ENCODE peak calls at places on chromosomes 11 and 22, in five cellular contexts. B is endothelial cell, U is choroid plexus epithelial cell, I is cardiac muscle cell, S is testis. G is an unnamed sample.

GRCh38 chr11:34773826-34774225 is 142.4 kb downstream of the APIP start:
- DNase-seq in S (no peak), I (no peak), B (no peak), U (peak), G (no peak)

GRCh38 chr22:29309332-29310064 is 3.0 kb downstream of the GAS2L1 start:
- DNase-seq in S (peak), I (peak), U (no peak), B (no peak), G (no peak)

GRCh38 chr22:26718905-26719304 is 61.5 kb downstream of the MIAT start:
- DNase-seq in I (no peak), U (peak), S (no peak), B (no peak), G (no peak)

GRCh38 chr11:78564037-78564888 is 10.4 kb downstream of the NARS2 start:
- DNase-seq in B (peak), S (peak), I (peak), U (peak), G (peak)

GRCh38 chr11:62777389-62777788 is 6.2 kb downstream of the TAF6L start:
- DNase-seq in I (no peak), S (no peak), B (no peak), U (no peak), G (peak)

GRCh38 chr22:44672632-44673031 is 29.4 kb upstream of the PRR5 start:
- DNase-seq in B (no peak), I (no peak), U (no peak), S (no peak), G (no peak)

GRCh38 chr11:34192481-34193401 is 87.3 kb downstream of the NAT10 start:
- DNase-seq in I (no peak), U (peak), S (peak), B (no peak), G (peak)

GRCh38 chr11:123407124-123407995 is 22.7 kb upstream of the GRAMD1B start:
- DNase-seq in B (peak), U (peak), S (peak), I (peak), G (peak)

GRCh38 chr11:80727315-80727714 is 1286.5 kb upstream of the TENM4 start:
- DNase-seq in B (peak), I (peak), S (peak), U (peak), G (no peak)
- TF ChIP-seq CTCF in B (peak), I (peak), S (no peak), U (peak), G (no peak)

DNA sequence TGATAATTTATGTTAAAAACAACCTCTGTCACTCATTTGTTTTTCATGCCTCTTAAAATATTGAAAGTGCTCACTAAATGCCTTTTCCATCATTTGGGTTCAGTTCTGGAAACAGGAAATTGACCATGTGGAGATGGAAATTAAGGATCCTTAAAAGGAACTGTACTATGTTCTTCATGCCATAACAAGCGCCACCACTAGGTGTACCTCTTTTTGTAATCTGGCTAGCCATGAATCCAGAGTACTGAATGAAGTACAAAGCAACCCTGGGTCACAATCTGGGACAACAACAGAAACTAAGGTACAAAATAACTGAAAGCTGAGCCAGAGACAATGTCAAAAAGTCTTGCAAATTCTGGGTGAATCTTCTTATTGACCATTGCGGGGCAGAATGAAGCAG is 559.1 kb downstream of the FAM181B start:
- DNase-seq in I (no peak), S (no peak), U (peak), B (no peak), G (no peak)
- TF ChIP-seq CTCF in I (no peak), S (peak), U (peak), B (peak), G (peak)

GRCh38 chr22:50498322-50498861 is 9.1 kb downstream of the LMF2 start:
- DNase-seq in B (peak), S (peak), I (peak), U (peak), G (peak)
- TF ChIP-seq CTCF in B (peak), S (peak), I (peak), U (peak), G (peak)

GRCh38 chr22:47287516-47287915 is 525.1 kb downstream of the TBC1D22A start:
- DNase-seq in U (no peak), B (no peak), S (no peak), I (no peak), G (no peak)
- TF ChIP-seq CTCF in U (no peak), B (no peak), S (no peak), I (no peak), G (no peak)

GRCh38 chr22:48083502-48083901 is 1321.1 kb downstream of the TBC1D22A start:
- DNase-seq in U (no peak), I (no peak), B (no peak), S (no peak), G (no peak)

GRCh38 chr22:48084041-48084748 is 1321.7 kb downstream of the TBC1D22A start:
- DNase-seq in U (no peak), I (no peak), B (no peak), S (no peak), G (peak)

GRCh38 chr22:48084749-48085090 is 1322.3 kb downstream of the TBC1D22A start:
- DNase-seq in B (no peak), I (no peak), S (no peak), U (no peak), G (no peak)

GRCh38 chr22:48088226-48088625 is 1325.8 kb downstream of the TBC1D22A start:
- DNase-seq in U (no peak), S (no peak), I (no peak), B (no peak), G (no peak)

GRCh38 chr22:48086246-48086645 is 1323.8 kb downstream of the TBC1D22A start:
- DNase-seq in B (no peak), S (no peak), U (no peak), I (no peak), G (no peak)
- TF ChIP-seq CTCF in B (no peak), S (no peak), U (no peak), I (no peak), G (no peak)

GRCh38 chr11:45181595-45182550 is 35.4 kb downstream of the PRDM11 start:
- DNase-seq in B (peak), S (no peak), U (no peak), I (no peak), G (no peak)

GRCh38 chr11:45179686-45180085 is 33.2 kb downstream of the PRDM11 start:
- DNase-seq in I (no peak), U (no peak), B (no peak), S (no peak), G (no peak)

GRCh38 chr11:45180888-45181594 is 34.6 kb downstream of the PRDM11 start:
- DNase-seq in B (peak), I (no peak), S (peak), U (peak), G (peak)

GRCh38 chr11:45178890-45179663 is 32.6 kb downstream of the PRDM11 start:
- DNase-seq in U (peak), S (no peak), B (no peak), I (no peak), G (no peak)

DNA sequence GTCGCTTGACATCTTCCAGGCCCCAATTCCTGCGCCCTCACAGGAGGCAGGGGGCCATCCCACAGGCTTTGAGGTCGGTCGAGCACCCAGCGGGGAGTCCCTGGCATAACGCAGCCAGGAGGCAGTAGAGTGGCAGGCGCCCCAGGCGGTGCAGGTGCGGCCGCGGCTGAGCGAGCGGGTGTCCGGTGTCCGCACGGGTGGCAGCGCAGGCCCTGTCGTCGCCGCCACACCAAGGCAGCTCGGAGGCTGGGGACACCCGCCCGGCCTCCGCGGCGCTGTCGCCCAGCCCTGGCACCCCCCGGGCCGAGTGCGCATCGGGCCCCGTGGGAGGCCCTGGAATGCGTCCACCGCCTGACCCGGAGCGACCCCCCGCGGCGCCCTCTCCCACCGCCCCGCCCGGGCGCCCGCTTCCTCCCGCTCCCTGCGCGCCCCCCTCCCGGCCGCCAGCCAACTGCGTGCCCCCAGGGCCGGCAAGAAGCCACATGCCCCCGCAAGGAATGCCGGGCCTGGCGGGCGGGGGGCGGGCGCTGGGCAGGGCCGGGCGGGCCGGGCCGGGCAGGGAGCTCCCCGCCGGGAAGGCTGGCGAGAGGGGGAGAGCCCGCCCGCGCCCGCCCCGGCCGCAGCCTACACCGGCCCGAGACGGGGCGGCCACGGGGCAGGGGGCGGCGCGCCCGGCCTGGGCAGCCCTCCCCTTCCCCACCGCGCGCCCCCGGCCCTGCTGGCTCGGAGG is 33.9 kb downstream of the PRDM11 start:
- DNase-seq in S (peak), I (peak), U (peak), B (peak), G (peak)
- TF ChIP-seq CTCF in S (peak), I (peak), U (peak), B (no peak), G (no peak)

GRCh38 chr11:22246992-22247391 is 54.1 kb downstream of the ANO5 start:
- DNase-seq in B (no peak), S (no peak), I (no peak), U (no peak), G (no peak)

DNA sequence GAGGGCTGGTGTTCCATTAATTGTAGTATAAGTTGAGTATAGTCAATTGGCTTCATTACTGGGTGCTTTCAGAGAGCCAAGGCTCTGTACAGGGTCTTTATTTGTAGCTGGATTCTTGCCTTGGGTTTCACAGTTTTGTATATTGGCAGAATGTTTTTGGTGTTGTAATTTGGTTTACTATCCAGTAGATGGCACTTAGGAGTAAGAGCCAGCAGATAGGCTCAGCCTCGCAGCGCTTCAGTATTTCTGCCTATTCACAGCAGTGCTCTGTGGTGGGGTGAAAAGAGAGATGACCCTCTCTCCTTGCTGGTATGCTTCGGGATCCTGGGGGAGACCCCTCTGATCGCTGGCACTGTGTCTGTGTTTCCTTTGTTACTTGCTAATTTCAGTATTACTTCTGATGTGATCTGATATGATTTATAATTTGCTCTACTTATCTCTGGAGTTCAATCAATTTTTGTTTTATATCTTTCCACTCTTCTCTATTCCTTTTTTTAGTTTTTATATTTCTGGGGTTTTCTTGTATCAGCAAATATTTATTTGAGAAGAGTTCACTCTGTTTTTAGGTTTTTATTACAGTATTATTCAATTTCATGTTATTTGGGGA is 52.2 kb downstream of the ANO5 start:
- DNase-seq in B (peak), I (peak), U (peak), S (peak), G (peak)
- TF ChIP-seq CTCF in B (peak), I (peak), U (peak), S (peak), G (peak)

GRCh38 chr22:31141551-31141950 is 1.2 kb upstream of the PLA2G3 start:
- DNase-seq in B (no peak), S (no peak), U (no peak), I (no peak), G (no peak)

GRCh38 chr22:31139066-31139465 is 1.2 kb downstream of the PLA2G3 start:
- DNase-seq in S (no peak), U (no peak), B (no peak), I (no peak), G (no peak)

GRCh38 chr22:31140746-31141145 is 438 bp upstream of the PLA2G3 start:
- DNase-seq in S (no peak), U (no peak), B (no peak), I (no peak), G (no peak)

GRCh38 chr22:31138126-31138525 is 2.2 kb downstream of the PLA2G3 start:
- DNase-seq in U (no peak), B (no peak), I (no peak), S (no peak), G (no peak)

GRCh38 chr22:31139866-31140716 is at the start of gene PLA2G3:
- DNase-seq in I (peak), U (peak), B (peak), S (no peak), G (no peak)
- TF ChIP-seq CTCF in I (peak), U (peak), B (no peak), S (no peak), G (no peak)

DNA sequence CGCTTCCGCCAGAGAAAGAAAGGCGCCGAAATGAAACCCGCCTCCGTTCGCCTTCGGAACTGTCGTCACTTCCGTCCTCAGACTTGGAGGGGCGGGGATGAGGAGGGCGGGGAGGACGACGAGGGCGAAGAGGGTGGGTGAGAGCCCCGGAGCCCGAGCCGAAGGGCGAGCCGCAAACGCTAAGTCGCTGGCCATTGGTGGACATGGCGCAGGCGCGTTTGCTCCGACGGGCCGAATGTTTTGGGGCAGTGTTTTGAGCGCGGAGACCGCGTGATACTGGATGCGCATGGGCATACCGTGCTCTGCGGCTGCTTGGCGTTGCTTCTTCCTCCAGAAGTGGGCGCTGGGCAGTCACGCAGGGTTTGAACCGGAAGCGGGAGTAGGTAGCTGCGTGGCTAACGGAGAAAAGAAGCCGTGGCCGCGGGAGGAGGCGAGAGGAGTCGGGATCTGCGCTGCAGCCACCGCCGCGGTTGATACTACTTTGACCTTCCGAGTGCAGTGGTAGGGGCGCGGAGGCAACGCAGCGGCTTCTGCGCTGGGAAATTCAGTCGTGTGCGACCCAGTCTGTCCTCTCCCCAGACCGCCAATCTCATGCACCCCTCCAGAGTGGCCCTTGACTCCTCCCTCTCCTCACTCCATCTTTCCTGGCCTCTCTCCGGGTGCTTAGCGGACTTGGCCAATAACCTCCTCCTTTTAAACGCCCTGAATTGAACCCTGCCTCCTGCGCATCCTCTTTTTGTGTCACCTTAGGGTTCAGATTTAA is at the start of gene ATM:
- DNase-seq in S (peak), B (peak), U (peak), I (peak), G (peak)
- TF ChIP-seq CTCF in S (peak), B (peak), U (peak), I (peak), G (peak)